ENCODE peak calls at places on chromosomes 16 and 17, in five cellular contexts. N, T, U, Z and B are unnamed samples.

GRCh38 chr17:48997103-48997826 is at the start of gene IGF2BP1:
- DNase-seq in T (no peak), Z (no peak), U (no peak), N (peak; percentile 80), B (peak; percentile 45)

GRCh38 chr17:28405632-28406477 is at the start of gene SLC46A1:
- DNase-seq in U (peak; percentile 83), T (peak; percentile 54), Z (peak; percentile 72), N (peak; percentile 24), B (peak; percentile 80)

GRCh38 chr16:72884573-72884972 is 163.4 kb downstream of the ZFHX3 start:
- DNase-seq in U (no peak), T (no peak), Z (no peak), N (no peak), B (no peak)

GRCh38 chr16:53529529-53529928 is 26.5 kb upstream of the AKTIP start:
- DNase-seq in T (no peak), N (no peak), U (no peak), Z (no peak), B (no peak)

GRCh38 chr17:3667366-3668278 is 756 bp downstream of the TAX1BP3 start:
- DNase-seq in Z (peak; percentile 90), T (peak; percentile 91), U (peak; percentile 95), N (peak; percentile 92), B (no peak)

GRCh38 chr17:71842991-71843390 is 277.8 kb upstream of the SOX9 start:
- DNase-seq in U (no peak), T (no peak), Z (no peak), N (no peak), B (no peak)

GRCh38 chr16:4859900-4860255 is 12.6 kb downstream of the UBN1 start:
- DNase-seq in Z (no peak), N (no peak), T (no peak), U (no peak), B (no peak)

GRCh38 chr16:48383877-48384304 is 1.3 kb downstream of the SIAH1 start:
- DNase-seq in T (no peak), U (no peak), Z (peak; percentile 33), N (peak; percentile 63), B (no peak)

GRCh38 chr17:10156579-10157488 is 41.6 kb downstream of the GAS7 start:
- DNase-seq in N (no peak), T (no peak), U (peak; percentile 70), Z (no peak), B (peak; percentile 46)

GRCh38 chr17:5846001-5846400 is 224.2 kb upstream of the WSCD1 start:
- DNase-seq in Z (no peak), N (no peak), U (no peak), T (no peak), B (no peak)

GRCh38 chr17:48598727-48599126 is 5.1 kb upstream of the HOXB5 start:
- DNase-seq in T (no peak), Z (no peak), U (no peak), N (no peak), B (no peak)

GRCh38 chr17:27544350-27545131 is 86.4 kb upstream of the LGALS9 start:
- DNase-seq in Z (no peak), N (no peak), T (no peak), U (no peak), B (peak; percentile 66)

GRCh38 chr17:56262854-56263253 is 109.6 kb downstream of the ANKFN1 start:
- DNase-seq in U (no peak), T (no peak), N (no peak), Z (peak; percentile 9), B (no peak)

GRCh38 chr17:2371183-2372130 is 29.4 kb downstream of the MNT start:
- DNase-seq in T (no peak), N (no peak), Z (no peak), U (no peak), B (no peak)

GRCh38 chr17:57114085-57114673 is 29.1 kb downstream of the AKAP1 start:
- DNase-seq in Z (peak; percentile 53), U (no peak), N (peak; percentile 32), T (peak; percentile 38), B (peak; percentile 60)

GRCh38 chr17:30594223-30594952 is 117.2 kb downstream of the GOSR1 start:
- DNase-seq in N (no peak), U (no peak), Z (no peak), T (no peak), B (no peak)

GRCh38 chr17:37830151-37830993 is 85.5 kb upstream of the HNF1B start:
- DNase-seq in Z (no peak), T (no peak), N (peak; percentile 62), U (no peak), B (no peak)

GRCh38 chr17:9204623-9205329 is 183.5 kb downstream of the NTN1 start:
- DNase-seq in Z (no peak), T (no peak), N (no peak), U (no peak), B (no peak)

GRCh38 chr16:2512920-2513404 is 790 bp upstream of the ATP6V0C start:
- DNase-seq in T (no peak), Z (peak; percentile 57), N (no peak), U (peak; percentile 62), B (no peak)

GRCh38 chr16:70805787-70806186 is 4.8 kb upstream of the VAC14 start:
- DNase-seq in U (no peak), Z (no peak), T (no peak), N (peak; percentile 55), B (no peak)

GRCh38 chr16:86424968-86425367 is 85.4 kb upstream of the FOXF1 start:
- DNase-seq in U (no peak), N (no peak), Z (no peak), T (no peak), B (no peak)

GRCh38 chr16:75794426-75794825 is 68.1 kb upstream of the CPHXL start:
- DNase-seq in T (no peak), U (no peak), Z (no peak), N (no peak), B (no peak)

GRCh38 chr17:74404218-74404617 is 27.7 kb upstream of the GPRC5C start:
- DNase-seq in T (no peak), U (no peak), Z (no peak), N (no peak), B (no peak)

GRCh38 chr16:76243620-76244019 is 33.6 kb upstream of the CNTNAP4 start:
- DNase-seq in Z (no peak), N (no peak), T (no peak), U (no peak), B (no peak)

GRCh38 chr17:48642843-48643696 is 16.9 kb upstream of the HOXB9 start:
- DNase-seq in T (no peak), N (no peak), U (no peak), Z (no peak), B (no peak)

GRCh38 chr17:19720631-19721426 is 4.4 kb upstream of the SLC47A2 start:
- DNase-seq in N (no peak), U (peak; percentile 56), T (no peak), Z (no peak), B (no peak)

GRCh38 chr17:79981661-79982101 is 54.0 kb downstream of the TBC1D16 start:
- DNase-seq in N (no peak), T (no peak), U (no peak), Z (peak; percentile 3), B (no peak)

GRCh38 chr17:68777243-68777855 is 176.2 kb upstream of the FAM20A start:
- DNase-seq in N (peak; percentile 90), Z (peak; percentile 54), T (peak; percentile 72), U (no peak), B (no peak)

GRCh38 chr16:86751081-86752030 is 173.0 kb downstream of the FOXL1 start:
- DNase-seq in N (peak; percentile 86), Z (no peak), U (no peak), T (no peak), B (no peak)

GRCh38 chr16:57984443-57985203 is 13.7 kb upstream of the CNGB1 start:
- DNase-seq in Z (peak; percentile 89), T (peak; percentile 93), N (peak; percentile 85), U (peak; percentile 95), B (peak; percentile 81)

GRCh38 chr17:45425125-45425983 is 7.3 kb downstream of the ARHGAP27 start:
- DNase-seq in U (peak; percentile 79), N (no peak), Z (peak; percentile 85), T (no peak), B (no peak)

GRCh38 chr17:83155128-83156081 is 76.0 kb downstream of the METRNL start:
- DNase-seq in U (no peak), N (peak; percentile 91), T (peak; percentile 44), Z (no peak), B (no peak)

DNA sequence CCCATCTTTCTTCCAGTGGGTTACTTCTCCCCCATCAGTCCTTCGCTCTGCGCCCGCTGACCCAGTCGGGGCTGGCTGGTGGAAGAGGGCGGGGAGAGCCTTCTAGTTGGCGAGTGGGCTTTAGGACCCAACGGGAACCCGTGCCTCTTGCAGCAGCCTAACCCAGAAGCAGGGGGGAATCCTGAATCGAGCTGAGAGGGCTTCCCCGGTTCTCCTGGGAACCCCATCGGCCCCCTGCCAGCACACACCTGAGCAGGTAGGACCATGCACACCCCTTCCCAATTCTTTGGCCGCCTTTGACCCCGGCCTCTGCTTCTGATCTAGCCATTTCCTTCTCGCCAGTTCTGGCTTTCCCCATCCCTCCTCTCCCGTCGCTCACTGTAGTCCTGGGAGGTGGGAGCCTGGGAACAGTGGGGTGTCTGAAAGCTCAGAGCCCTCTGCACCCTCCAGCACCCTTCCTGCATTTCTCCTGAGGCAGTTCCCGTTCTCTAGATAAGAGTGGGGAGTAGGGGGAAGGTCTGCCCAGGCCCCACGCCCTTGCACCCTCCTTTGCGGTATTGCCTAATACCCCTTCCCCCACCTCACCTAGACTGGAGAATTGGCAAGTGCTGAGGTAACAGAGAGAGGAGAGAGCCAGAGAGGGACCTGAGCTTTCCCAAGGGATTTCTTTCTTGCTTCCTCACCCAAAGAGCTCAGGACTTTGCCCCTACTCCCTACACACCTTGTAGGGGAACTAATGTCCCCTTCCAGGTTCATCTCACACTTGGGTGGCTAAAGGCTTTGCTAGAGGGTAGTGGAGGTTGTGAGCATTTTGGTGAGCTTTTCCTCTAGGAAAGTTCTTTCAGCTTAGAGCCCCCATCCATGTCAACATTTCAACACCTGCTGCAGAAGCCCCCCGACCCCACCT is at the start of gene RARA:
- DNase-seq in Z (peak; percentile 68), U (no peak), T (peak; percentile 57), N (no peak), B (peak; percentile 60)
- TF ChIP-seq POLR2A in Z (peak; percentile 27), U (no peak), T (no peak), N (no peak), B (no peak)

GRCh38 chr17:63976702-63977101 is 4.0 kb upstream of the SCN4A start:
- DNase-seq in N (no peak), Z (no peak), T (no peak), U (no peak), B (no peak)
- TF ChIP-seq POLR2A in N (no peak), Z (no peak), T (no peak), U (no peak), B (no peak)

GRCh38 chr17:77356109-77356689 is 215.4 kb downstream of the SEC14L1 start:
- DNase-seq in T (no peak), Z (no peak), N (no peak), U (no peak), B (no peak)

GRCh38 chr17:77354420-77354720 is 213.6 kb downstream of the SEC14L1 start:
- DNase-seq in Z (no peak), T (no peak), N (no peak), U (no peak), B (no peak)

GRCh38 chr17:77353684-77354419 is 213.1 kb downstream of the SEC14L1 start:
- DNase-seq in T (no peak), Z (no peak), N (no peak), U (no peak), B (no peak)

GRCh38 chr17:77356690-77357201 is 216.0 kb downstream of the SEC14L1 start:
- DNase-seq in T (no peak), U (no peak), Z (no peak), N (no peak), B (no peak)

GRCh38 chr17:77354721-77355455 is 214.1 kb downstream of the SEC14L1 start:
- DNase-seq in U (peak; percentile 82), T (peak; percentile 87), Z (peak; percentile 53), N (no peak), B (no peak)
- TF ChIP-seq POLR2A in U (no peak), T (no peak), Z (no peak), N (no peak), B (no peak)

GRCh38 chr17:63702223-63702577 is 2.3 kb upstream of the LIMD2 start:
- DNase-seq in Z (no peak), U (no peak), T (no peak), N (no peak), B (no peak)
- TF ChIP-seq POLR2A in Z (no peak), U (no peak), T (no peak), N (no peak), B (no peak)